ENCODE peak calls at places on chromosomes 13 and 19, in seven cellular contexts. C, Z, D, U, J, B and T are unnamed samples.
A peak's percentile ranks its signal among the peaks of the same experiment; 100 is the strongest.

GRCh38 chr19:53102186-53102585 is 1.0 kb downstream of the ZNF160 start:
- DNase-seq in B (no peak), U (no peak), Z (no peak), D (no peak), C (no peak), J (no peak), T (no peak)

GRCh38 chr13:26991508-26992181 is 180.0 kb downstream of the USP12 start:
- DNase-seq in Z (no peak), D (no peak), J (no peak), C (no peak), U (peak; percentile 27), B (no peak), T (no peak)

GRCh38 chr19:2631213-2631821 is 71.2 kb downstream of the GNG7 start:
- DNase-seq in U (peak; percentile 12), J (no peak), B (no peak), Z (no peak), C (no peak), D (no peak), T (no peak)

GRCh38 chr13:39787086-39787487 is 131.6 kb downstream of the COG6 start:
- DNase-seq in J (no peak), U (no peak), B (no peak), Z (no peak), D (no peak), C (no peak), T (no peak)

GRCh38 chr13:100131863-100132574 is 43.1 kb downstream of the PCCA start:
- DNase-seq in D (no peak), J (no peak), C (peak; percentile 23), U (peak; percentile 96), B (no peak), Z (no peak), T (no peak)

GRCh38 chr13:76148926-76149325 is 512.8 kb downstream of the LMO7 start:
- DNase-seq in Z (no peak), U (peak; percentile 93), B (no peak), C (peak; percentile 67), J (no peak), D (no peak), T (no peak)

GRCh38 chr19:47375694-47376588 is 26.8 kb downstream of the DHX34 start:
- DNase-seq in U (no peak), D (no peak), Z (no peak), C (no peak), J (no peak), B (no peak), T (no peak)

GRCh38 chr13:86862137-86862536 is 809.0 kb upstream of the SLITRK5 start:
- DNase-seq in C (no peak), J (no peak), U (no peak), Z (no peak), B (no peak), D (no peak), T (no peak)

GRCh38 chr19:16449330-16449961 is 22.3 kb downstream of the EPS15L1 start:
- DNase-seq in B (peak; percentile 39), Z (no peak), C (no peak), J (no peak), D (no peak), U (peak; percentile 19), T (peak; percentile 67)

GRCh38 chr19:48466571-48467325 is 2.4 kb upstream of the CYTH2 start:
- DNase-seq in D (no peak), U (peak; percentile 84), B (no peak), C (peak; percentile 15), Z (no peak), J (no peak), T (no peak)

GRCh38 chr19:4702764-4703163 is 20.9 kb downstream of the DPP9 start:
- DNase-seq in C (no peak), D (no peak), U (no peak), J (no peak), Z (no peak), B (no peak), T (no peak)

GRCh38 chr13:36418022-36418805 is 14.1 kb upstream of the CCNA1 start:
- DNase-seq in J (no peak), B (no peak), C (no peak), D (no peak), U (peak; percentile 58), Z (no peak), T (no peak)

GRCh38 chr13:49418206-49418605 is 25.7 kb downstream of the CAB39L start:
- DNase-seq in D (no peak), C (no peak), Z (no peak), B (no peak), J (no peak), U (no peak), T (no peak)

GRCh38 chr19:6811906-6812305 is 39.4 kb downstream of the VAV1 start:
- DNase-seq in B (peak; percentile 18), D (no peak), Z (no peak), C (no peak), J (no peak), U (peak; percentile 39), T (no peak)

GRCh38 chr13:36031490-36031889 is 99.7 kb downstream of the DCLK1 start:
- DNase-seq in U (no peak), B (no peak), Z (no peak), C (no peak), D (no peak), J (no peak), T (no peak)

GRCh38 chr19:46265217-46265828 is 31.5 kb upstream of the HIF3A start:
- DNase-seq in B (peak; percentile 71), D (peak; percentile 43), C (peak; percentile 57), Z (peak; percentile 40), U (peak; percentile 74), J (peak; percentile 52), T (peak; percentile 64)

GRCh38 chr13:86446311-86446710 is 647.1 kb upstream of the SLITRK6 start:
- DNase-seq in D (no peak), B (no peak), U (peak; percentile 13), J (no peak), Z (no peak), C (no peak), T (no peak)

GRCh38 chr13:45728759-45729158 is 26.6 kb downstream of the CBY2 start:
- DNase-seq in J (no peak), D (no peak), C (no peak), B (no peak), Z (no peak), U (no peak), T (no peak)

GRCh38 chr19:29247051-29247450 is 34.1 kb upstream of the UQCRFS1 start:
- DNase-seq in J (no peak), U (no peak), B (no peak), Z (no peak), C (no peak), D (no peak), T (no peak)

GRCh38 chr19:38674388-38675133 is 27.1 kb downstream of the ACTN4 start:
- DNase-seq in B (no peak), D (no peak), Z (peak; percentile 77), C (no peak), J (no peak), U (peak; percentile 49), T (no peak)

GRCh38 chr13:62375653-62376052 is 960.0 kb upstream of the PCDH20 start:
- DNase-seq in U (no peak), C (no peak), Z (no peak), D (no peak), B (no peak), J (no peak), T (no peak)

GRCh38 chr13:23752111-23753001 is 136.8 kb downstream of the MIPEP start:
- DNase-seq in B (no peak), Z (no peak), U (peak; percentile 56), D (no peak), C (peak; percentile 45), J (no peak), T (no peak)

GRCh38 chr13:30905932-30906383 is at the start of gene MEDAG:
- DNase-seq in J (peak; percentile 81), Z (peak; percentile 52), B (no peak), C (no peak), U (peak; percentile 57), D (no peak), T (no peak)

DNA sequence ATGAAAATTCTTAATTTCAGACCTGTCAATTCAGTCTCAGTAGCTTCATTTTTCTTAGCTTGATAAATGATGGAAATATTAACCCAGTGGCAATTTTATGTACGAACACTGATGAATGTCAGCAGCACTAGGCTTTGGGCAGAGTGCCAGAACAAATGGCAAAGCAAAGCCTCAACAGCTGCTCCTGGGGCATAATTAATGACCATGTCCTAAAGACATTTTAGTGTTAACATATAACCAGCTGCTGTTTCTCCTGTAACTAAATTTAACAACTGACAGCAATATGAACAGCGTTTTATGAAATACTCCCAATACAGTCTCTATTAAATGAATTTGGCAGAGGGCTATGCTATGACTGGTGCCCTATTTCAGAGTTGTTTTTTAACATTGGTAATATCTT is 47.1 kb downstream of the ZNF568 start:
- DNase-seq in D (no peak), Z (no peak), B (no peak), U (no peak), C (no peak), J (no peak), T (no peak)
- H3K9me3 ChIP-seq in D (peaks cover 42% of the 10 kb centered on the region), Z (no peaks in the 10 kb centered on the region), B (peaks cover 30% of the 10 kb centered on the region), U (peaks cover 14% of the 10 kb centered on the region), C (peaks cover 23% of the 10 kb centered on the region), J (no peaks in the 10 kb centered on the region), T (no peaks in the 10 kb centered on the region)

GRCh38 chr19:32406161-32407003 is 812 bp downstream of the DPY19L3 start:
- DNase-seq in J (no peak), Z (no peak), D (no peak), B (no peak), U (no peak), C (no peak), T (no peak)
- H3K9me3 ChIP-seq in J (no peaks in the 10 kb centered on the region), Z (no peaks in the 10 kb centered on the region), D (no peaks in the 10 kb centered on the region), B (no peaks in the 10 kb centered on the region), U (no peaks in the 10 kb centered on the region), C (no peaks in the 10 kb centered on the region), T (no peaks in the 10 kb centered on the region)

DNA sequence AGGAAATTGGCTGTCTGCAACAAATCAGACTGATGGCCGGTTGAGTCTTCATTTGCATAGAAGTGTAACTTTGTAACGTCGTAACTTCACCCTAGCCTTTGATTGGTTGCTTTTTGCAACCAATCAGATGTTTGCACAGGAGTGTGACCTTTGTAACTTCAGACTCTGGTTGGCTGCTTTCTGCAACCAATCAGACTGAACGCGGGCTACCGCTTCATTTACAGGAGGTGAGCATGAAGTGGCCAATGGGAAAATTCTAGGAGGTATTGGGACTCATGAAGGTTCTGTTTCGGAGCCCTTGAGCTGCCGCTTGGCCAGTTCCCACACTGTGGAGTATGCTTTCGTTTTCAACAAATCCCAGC is 441 bp upstream of the ZNF559 start:
- DNase-seq in Z (peak; percentile 12), C (peak; percentile 34), D (no peak), J (peak; percentile 64), B (no peak), U (peak; percentile 75), T (no peak)
- H3K9me3 ChIP-seq in Z (no peaks in the 10 kb centered on the region), C (peaks cover 52% of the 10 kb centered on the region), D (peaks cover 28% of the 10 kb centered on the region), J (peaks cover under 1% of the 10 kb centered on the region), B (peaks cover 40% of the 10 kb centered on the region), U (peaks cover 17% of the 10 kb centered on the region), T (peaks cover 14% of the 10 kb centered on the region)

GRCh38 chr19:9528757-9529336 is 9.6 kb downstream of the ZNF426 start:
- DNase-seq in D (no peak), Z (no peak), J (no peak), B (no peak), U (peak; percentile 9), C (no peak), T (no peak)

GRCh38 chr19:9535934-9536333 is 2.5 kb downstream of the ZNF426 start:
- DNase-seq in C (no peak), B (no peak), D (no peak), J (no peak), U (no peak), Z (no peak), T (no peak)

DNA sequence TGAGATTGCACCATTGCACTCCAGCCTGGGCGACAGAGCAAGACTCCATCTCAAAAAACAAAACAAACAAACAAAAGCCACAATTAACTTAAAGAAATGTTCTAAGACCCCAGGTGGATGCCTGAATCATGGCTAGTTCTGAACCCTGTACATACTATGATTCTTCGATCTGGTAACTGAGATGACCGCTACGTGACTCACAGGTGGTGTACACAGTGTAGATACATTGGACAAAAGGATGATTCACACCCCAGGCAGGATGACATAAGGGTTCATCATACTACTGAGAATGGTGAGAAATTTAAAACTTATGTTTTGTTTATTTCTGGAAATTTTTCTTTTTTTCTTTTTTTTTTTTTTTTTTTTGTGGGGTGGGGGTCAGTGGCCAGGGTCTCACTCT is 6.5 kb downstream of the ZNF426 start:
- DNase-seq in Z (no peak), B (no peak), C (no peak), U (peak; percentile 45), D (no peak), J (no peak), T (no peak)
- H3K9me3 ChIP-seq in Z (peaks cover 21% of the 10 kb centered on the region), B (peaks cover 91% of the 10 kb centered on the region), C (peaks cover 87% of the 10 kb centered on the region), U (peaks cover 79% of the 10 kb centered on the region), D (peaks cover 91% of the 10 kb centered on the region), J (peaks cover 13% of the 10 kb centered on the region), T (peaks cover 46% of the 10 kb centered on the region)